ENCODE peak calls at places on chromosomes 7 and 10, in five cellular contexts. J, E, K, S and W are unnamed samples.

GRCh38 chr7:67743501-67743900 is 746.9 kb downstream of the TYW1 start:
- DNase-seq in E (no peak), S (no peak), J (no peak), K (no peak), W (no peak)

GRCh38 chr10:80158598-80159127 is 26.1 kb downstream of the PLAC9 start:
- DNase-seq in S (peak), E (no peak), J (no peak), K (peak), W (peak)

GRCh38 chr10:125084191-125085186 is 75.9 kb downstream of the CTBP2 start:
- DNase-seq in J (no peak), S (peak), E (no peak), K (peak), W (peak)

GRCh38 chr10:129495697-129496096 is 28.7 kb downstream of the MGMT start:
- DNase-seq in J (no peak), E (no peak), S (no peak), K (no peak), W (no peak)

GRCh38 chr10:44261710-44262455 is 123.0 kb downstream of the CXCL12 start:
- DNase-seq in S (no peak), E (no peak), J (no peak), K (no peak), W (no peak)

GRCh38 chr10:83991986-83992753 is 147.1 kb upstream of the GHITM start:
- DNase-seq in E (no peak), K (no peak), S (peak), J (peak), W (no peak)

GRCh38 chr7:129798616-129799349 is 154.0 kb downstream of the UBE2H start:
- DNase-seq in S (no peak), J (no peak), E (no peak), K (no peak), W (no peak)

GRCh38 chr10:76139431-76139830 is 708.0 kb downstream of the LRMDA start:
- DNase-seq in E (no peak), S (no peak), K (no peak), J (no peak), W (no peak)

GRCh38 chr10:86964061-86964846 is 4.0 kb upstream of the ADIRF start:
- DNase-seq in E (no peak), S (no peak), K (no peak), J (no peak), W (no peak)

GRCh38 chr7:128405345-128406146 is 4.2 kb downstream of the IMPDH1 start:
- DNase-seq in S (peak), K (no peak), J (peak), E (peak), W (no peak)

GRCh38 chr10:55232553-55232952 is 431.5 kb upstream of the PCDH15 start:
- DNase-seq in J (no peak), E (no peak), S (no peak), K (no peak), W (no peak)

GRCh38 chr7:87960244-87960643 is 26.2 kb downstream of the ADAM22 start:
- DNase-seq in J (no peak), K (no peak), E (no peak), S (no peak), W (no peak)

GRCh38 chr10:106571216-106571954 is 593.1 kb downstream of the SORCS1 start:
- DNase-seq in E (no peak), K (no peak), S (peak), J (peak), W (no peak)

GRCh38 chr7:30134523-30135270 is at the start of gene MTURN:
- DNase-seq in E (peak), S (peak), K (no peak), J (peak), W (no peak)

GRCh38 chr10:35336084-35336831 is at the start of gene CCNY:
- DNase-seq in E (peak), K (no peak), J (peak), S (peak), W (no peak)

GRCh38 chr10:121244791-121245190 is 353.5 kb downstream of the FGFR2 start:
- DNase-seq in E (no peak), S (no peak), J (no peak), K (no peak), W (no peak)

GRCh38 chr7:50352282-50352681 is 47.8 kb downstream of the IKZF1 start:
- DNase-seq in K (no peak), S (no peak), J (no peak), E (no peak), W (no peak)

GRCh38 chr7:18552943-18553584 is 57.5 kb downstream of the HDAC9 start:
- DNase-seq in S (no peak), K (no peak), J (no peak), E (no peak), W (no peak)
- H3K4me3 ChIP-seq in S (no peak), K (no peak), J (no peak), E (no peak), W (no peak)

GRCh38 chr7:154324196-154324595 is 272.0 kb downstream of the DPP6 start:
- DNase-seq in K (no peak), J (no peak), E (no peak), S (no peak), W (no peak)
- H3K4me3 ChIP-seq in K (no peak), J (no peak), E (no peak), S (no peak), W (no peak)

GRCh38 chr10:96588601-96589419 is 2.0 kb upstream of the TM9SF3 start:
- DNase-seq in J (peak), S (no peak), K (no peak), E (no peak), W (no peak)

GRCh38 chr10:96586419-96587254 is at the start of gene TM9SF3:
- DNase-seq in K (peak), E (peak), S (peak), J (peak), W (no peak)

GRCh38 chr10:96587255-96588059 is 645 bp upstream of the TM9SF3 start:
- DNase-seq in E (no peak), S (peak), K (peak), J (peak), W (peak)

GRCh38 chr10:96585726-96586418 is 940 bp downstream of the TM9SF3 start:
- DNase-seq in E (no peak), S (no peak), K (no peak), J (peak), W (no peak)

DNA sequence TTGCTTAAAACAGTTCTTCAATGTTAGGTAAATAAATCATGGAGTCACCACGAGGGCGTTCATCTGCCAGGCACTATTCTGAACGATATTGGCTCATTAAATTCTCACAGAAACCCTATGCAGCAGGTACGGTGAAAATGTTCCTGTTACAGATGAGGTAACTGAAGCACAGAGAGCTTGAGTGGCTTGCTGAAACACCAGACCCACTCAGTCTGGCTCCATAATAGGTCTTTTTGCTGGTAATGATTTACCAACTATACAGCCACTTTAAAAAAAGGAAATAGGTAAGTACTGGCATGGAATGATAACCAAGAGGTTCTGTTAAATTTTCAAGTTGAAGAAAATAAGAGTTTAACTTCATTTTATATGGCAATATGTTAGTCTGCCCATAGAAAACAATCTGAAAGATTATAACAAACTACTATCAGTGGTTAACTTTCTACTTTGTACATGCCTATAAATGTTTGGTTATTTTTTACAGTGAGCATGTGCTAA is 1.3 kb upstream of the TM9SF3 start:
- DNase-seq in S (no peak), J (peak), E (no peak), K (no peak), W (no peak)
- H3K4me3 ChIP-seq in S (no peak), J (peak), E (peak), K (peak), W (peak)

DNA sequence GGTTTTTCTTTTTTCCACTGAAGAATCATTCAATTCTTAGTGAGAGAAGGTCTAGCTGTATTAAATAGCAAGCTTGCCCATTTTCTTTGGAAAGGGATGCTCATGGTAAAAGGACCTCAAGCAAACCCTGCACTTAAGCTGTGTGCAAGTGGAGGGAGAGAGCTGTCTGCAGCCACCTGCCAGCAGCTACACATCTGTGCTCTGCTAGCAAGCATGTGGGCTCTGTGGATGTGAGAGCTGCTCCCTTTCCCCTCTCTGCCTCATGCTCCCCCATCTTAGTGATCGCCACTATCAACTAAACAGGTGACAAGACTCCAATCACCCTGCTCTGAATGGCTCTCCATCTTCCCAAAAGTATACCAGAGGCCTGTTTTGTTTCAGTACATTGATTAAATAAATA is 26.2 kb downstream of the AUTS2 start:
- DNase-seq in J (no peak), E (no peak), K (no peak), S (no peak), W (no peak)
- H3K4me3 ChIP-seq in J (no peak), E (no peak), K (no peak), S (no peak), W (no peak)

GRCh38 chr7:111986601-111987000 is 219.6 kb downstream of the DOCK4 start:
- DNase-seq in K (no peak), S (no peak), E (no peak), J (no peak), W (no peak)

GRCh38 chr7:111985802-111986201 is 220.4 kb downstream of the DOCK4 start:
- DNase-seq in S (no peak), J (no peak), K (no peak), E (no peak), W (no peak)

GRCh38 chr7:111982804-111983203 is 223.4 kb downstream of the DOCK4 start:
- DNase-seq in J (no peak), E (no peak), S (no peak), K (no peak), W (no peak)

GRCh38 chr7:111990597-111990996 is 215.6 kb downstream of the DOCK4 start:
- DNase-seq in J (no peak), E (no peak), S (no peak), K (no peak), W (no peak)

DNA sequence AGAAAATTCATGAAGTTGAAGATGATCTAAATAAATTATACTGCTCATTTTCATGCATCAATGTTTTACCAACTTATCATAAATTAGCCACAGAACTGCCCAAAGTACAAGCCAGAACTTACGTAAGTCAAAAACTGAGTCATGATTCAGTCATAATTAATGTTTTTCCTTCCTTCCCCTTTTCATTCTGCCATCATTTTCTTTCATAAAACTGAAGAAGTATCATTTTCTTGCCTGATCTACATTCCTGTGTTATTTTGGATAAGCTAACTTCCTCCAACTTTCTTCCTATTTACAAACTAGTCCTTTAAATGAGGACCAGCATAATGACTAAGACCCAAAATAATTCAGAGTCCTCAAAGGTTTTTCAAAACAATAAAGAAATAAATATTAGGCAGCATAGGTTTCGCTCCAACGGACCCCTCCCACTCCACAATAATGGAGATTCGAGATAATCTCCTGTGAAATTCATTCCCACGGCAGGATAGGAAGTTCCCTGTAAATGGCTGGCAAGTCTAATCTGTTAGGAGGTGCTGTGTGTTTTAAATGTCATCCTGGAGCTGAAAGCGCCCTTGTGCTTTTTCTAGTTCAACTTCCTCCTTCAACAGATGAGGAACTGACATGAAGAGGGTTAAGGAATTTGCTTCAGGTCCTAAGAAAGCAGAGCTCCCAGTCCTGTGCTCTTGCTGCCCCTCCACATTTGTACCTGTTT is 218.9 kb downstream of the DOCK4 start:
- DNase-seq in E (no peak), J (no peak), K (peak), S (peak), W (no peak)
- H3K4me3 ChIP-seq in E (no peak), J (no peak), K (no peak), S (no peak), W (no peak)

GRCh38 chr10:72365106-72365505 is 10.4 kb upstream of the DNAJB12 start:
- DNase-seq in K (no peak), J (no peak), S (no peak), E (no peak), W (no peak)

GRCh38 chr10:72370201-72370722 is 15.5 kb upstream of the DNAJB12 start:
- DNase-seq in J (no peak), E (no peak), K (no peak), S (peak), W (no peak)

GRCh38 chr10:72367301-72367970 is 12.7 kb upstream of the DNAJB12 start:
- DNase-seq in K (no peak), E (no peak), S (peak), J (no peak), W (no peak)

DNA sequence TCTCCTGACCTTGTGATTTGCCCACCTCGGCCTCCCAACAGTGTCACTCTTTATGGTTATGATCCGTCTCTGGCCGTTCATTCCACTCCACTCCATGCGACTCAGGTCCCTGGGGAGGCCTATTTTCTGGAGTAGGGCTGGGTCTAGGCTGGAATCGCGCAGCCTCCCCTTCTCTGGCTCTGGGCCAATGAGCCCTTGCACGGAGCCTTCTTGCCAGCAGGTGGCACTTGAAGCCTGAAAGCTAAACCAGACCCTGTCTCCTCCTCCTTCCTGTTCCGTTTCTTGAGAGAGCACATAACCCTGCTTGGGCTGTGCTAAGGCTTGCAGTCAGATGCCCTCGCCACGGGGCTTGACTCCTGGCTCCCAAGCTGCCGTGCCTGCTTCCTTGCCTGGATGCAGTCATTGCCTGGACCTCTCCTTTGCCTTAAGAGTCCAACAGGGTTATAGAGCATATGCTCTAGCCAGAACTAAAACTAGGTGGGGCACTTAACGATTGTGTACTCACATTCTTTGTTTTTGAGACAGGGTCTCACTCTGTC is 9.6 kb upstream of the DNAJB12 start:
- DNase-seq in K (peak), E (peak), J (peak), S (peak), W (peak)
- H3K4me3 ChIP-seq in K (no peak), E (no peak), J (peak), S (no peak), W (no peak)

GRCh38 chr10:37710831-37711616 is 146.4 kb downstream of the ZNF248 start:
- DNase-seq in K (no peak), S (no peak), J (no peak), E (peak), W (no peak)

GRCh38 chr10:37713132-37713501 is 144.3 kb downstream of the ZNF248 start:
- DNase-seq in E (peak), S (no peak), K (no peak), J (no peak), W (no peak)

GRCh38 chr10:37712489-37713131 is 144.8 kb downstream of the ZNF248 start:
- DNase-seq in E (peak), K (no peak), J (no peak), S (no peak), W (no peak)

GRCh38 chr10:37713642-37714041 is 143.8 kb downstream of the ZNF248 start:
- DNase-seq in S (no peak), E (no peak), J (no peak), K (no peak), W (no peak)

DNA sequence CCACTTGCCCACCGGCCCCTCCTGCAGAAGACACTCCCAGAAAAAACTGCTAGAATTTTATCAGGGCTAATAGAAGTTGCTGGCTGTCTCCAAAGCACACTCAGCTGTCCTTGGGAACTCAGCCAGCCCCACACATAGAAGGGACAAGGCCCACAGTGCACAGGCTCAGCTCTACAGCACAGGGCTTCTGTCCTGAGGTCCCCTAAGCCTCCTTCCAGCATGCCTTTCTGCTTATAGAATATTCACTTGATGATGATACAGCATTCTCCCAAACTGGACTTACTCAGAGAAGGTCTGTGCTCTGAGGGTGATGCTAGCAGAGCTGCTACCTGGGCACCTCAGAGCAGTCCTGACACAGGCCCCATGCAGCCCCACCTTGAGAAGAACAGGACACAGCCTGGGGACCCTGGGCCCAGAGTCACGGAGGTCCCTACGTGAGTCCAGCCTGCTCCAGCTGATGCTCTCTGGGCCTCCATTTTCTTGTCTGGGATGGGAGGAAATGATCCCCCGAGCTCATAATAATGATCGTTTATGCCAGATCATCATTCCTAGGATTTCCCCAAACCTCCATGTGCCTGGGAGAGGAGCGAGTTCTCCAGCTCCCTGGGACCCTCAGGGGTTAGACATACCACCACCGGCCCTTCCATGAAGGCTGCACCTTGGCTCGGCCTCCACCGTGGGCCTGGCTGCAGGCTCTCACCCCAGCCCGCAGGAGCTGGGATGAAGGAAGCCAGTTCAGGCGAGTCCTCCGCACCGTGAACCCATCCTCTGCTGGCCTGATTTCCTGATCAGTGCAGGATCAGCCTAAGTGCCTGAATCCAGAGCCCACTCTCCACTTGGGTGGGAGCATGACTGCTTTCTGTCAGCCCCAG is 145.6 kb downstream of the ZNF248 start:
- DNase-seq in K (no peak), S (no peak), E (peak), J (no peak), W (no peak)
- H3K4me3 ChIP-seq in K (no peak), S (no peak), E (no peak), J (no peak), W (no peak)

DNA sequence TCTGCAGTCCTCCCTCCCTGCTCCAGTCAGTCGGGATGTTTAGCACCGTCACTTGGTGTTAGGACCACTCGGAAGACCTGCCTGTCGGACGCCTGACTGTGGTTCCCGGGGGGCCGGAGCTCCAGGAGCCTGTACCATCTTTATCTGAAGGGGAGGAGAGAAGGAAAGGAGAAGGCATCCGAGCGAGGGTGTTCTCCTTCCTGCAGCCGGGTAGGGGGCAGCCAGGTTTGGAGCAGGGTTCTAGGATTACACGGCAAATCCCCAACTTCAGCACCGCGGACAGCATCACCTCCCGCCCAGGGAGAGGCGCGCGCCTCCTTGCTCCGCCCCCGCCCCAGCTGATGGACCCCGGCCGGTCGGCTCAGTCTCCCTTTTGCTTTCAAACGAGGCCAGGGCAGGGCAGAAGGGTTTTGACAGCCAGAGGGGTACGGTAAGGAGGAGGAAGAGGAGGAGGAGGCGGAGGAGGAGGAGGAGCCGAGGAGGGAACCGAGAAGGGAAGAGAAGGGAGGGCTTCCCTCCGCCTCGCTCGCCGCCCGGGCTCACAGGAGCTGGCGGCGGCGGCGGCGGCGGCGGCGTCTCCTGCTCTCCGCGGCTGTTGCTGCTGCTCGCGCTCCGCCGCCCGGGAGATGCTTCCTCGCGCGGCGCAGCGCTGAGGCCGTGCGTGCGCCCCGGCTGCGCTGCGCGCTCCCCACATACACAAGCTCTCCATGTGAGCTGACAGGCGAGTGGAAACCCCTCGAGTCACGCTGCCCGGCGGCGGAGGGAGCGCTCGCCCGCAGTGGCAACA is 743 bp upstream of the CNTNAP2 start:
- DNase-seq in E (peak), J (no peak), K (no peak), S (peak), W (no peak)
- H3K4me3 ChIP-seq in E (peak), J (no peak), K (peak), S (peak), W (peak)

DNA sequence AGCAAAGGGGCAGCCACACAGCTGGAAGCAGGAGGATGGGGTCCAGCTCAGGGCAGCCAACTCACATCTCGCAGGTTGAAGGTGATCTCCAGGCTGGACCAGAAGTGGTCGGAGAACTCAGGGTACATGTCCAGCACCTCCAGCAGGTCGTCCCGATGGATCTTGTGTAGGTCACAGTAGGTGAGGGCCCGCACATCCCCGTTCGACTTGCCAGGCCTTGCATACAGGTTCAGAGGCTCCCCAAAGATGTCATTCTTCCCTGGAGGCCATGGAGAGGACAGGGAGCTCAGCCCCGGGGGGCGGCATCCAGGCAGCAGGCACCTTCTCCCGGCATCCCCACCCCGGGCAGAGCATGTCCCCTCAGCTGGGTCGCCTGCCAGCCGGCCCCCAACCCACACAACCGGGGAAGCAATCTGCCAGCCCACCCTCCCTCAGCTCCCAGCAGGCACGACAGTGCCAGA is 29.3 kb downstream of the KCNH2 start:
- DNase-seq in J (no peak), K (no peak), S (no peak), E (peak), W (no peak)
- H3K4me3 ChIP-seq in J (no peak), K (no peak), S (no peak), E (no peak), W (no peak)